ENCODE peak calls at places on chromosomes 1 and 21, in nine cellular contexts. Y is stomach, X is HepG2, V is ovary, J is transverse colon, Q is body of pancreas, N is K562, U is IMR-90, C is A549. T is an unnamed sample.

GRCh38 chr1:228860911-228861829 is 125.9 kb downstream of the RHOU start:
- DNase-seq in U (peak), C (peak), Y (peak), J (peak), X (peak), Q (peak), V (no peak), N (no peak), T (peak)

GRCh38 chr1:48202030-48202752 is 20.3 kb upstream of the SLC5A9 start:
- DNase-seq in U (peak), Q (peak), V (peak), J (peak), Y (peak), C (peak), X (peak), N (peak), T (peak)

GRCh38 chr1:76944942-76945341 is 77.7 kb downstream of the ST6GALNAC5 start:
- DNase-seq in C (no peak), V (no peak), J (no peak), X (no peak), Q (no peak), N (no peak), U (no peak), Y (no peak), T (no peak)

GRCh38 chr1:160522622-160523345 is at the start of gene SLAMF6:
- DNase-seq in V (no peak), U (no peak), C (no peak), N (peak), X (no peak), Q (no peak), Y (no peak), J (peak), T (no peak)

GRCh38 chr1:91505086-91505485 is 4.4 kb downstream of the CDC7 start:
- DNase-seq in J (no peak), Y (no peak), C (no peak), Q (no peak), X (peak), U (no peak), V (no peak), N (no peak), T (no peak)

GRCh38 chr1:167790117-167790516 is 68.3 kb downstream of the MPZL1 start:
- DNase-seq in V (no peak), Q (no peak), J (no peak), X (no peak), U (no peak), Y (no peak), N (no peak), C (no peak), T (no peak)

GRCh38 chr1:2084306-2084705 is 34.1 kb downstream of the PRKCZ start:
- DNase-seq in N (no peak), J (no peak), U (no peak), C (no peak), X (no peak), Y (no peak), V (no peak), Q (no peak), T (no peak)

GRCh38 chr1:232591344-232591743 is 38.6 kb downstream of the SIPA1L2 start:
- DNase-seq in C (no peak), Y (no peak), Q (no peak), N (no peak), V (no peak), X (no peak), J (no peak), U (no peak), T (no peak)

GRCh38 chr1:45854724-45855123 is 51.3 kb downstream of the MAST2 start:
- DNase-seq in Q (no peak), U (no peak), J (no peak), V (no peak), X (peak), Y (no peak), N (no peak), C (no peak), T (no peak)

GRCh38 chr1:53299233-53299632 is 28.6 kb downstream of the LRP8 start:
- DNase-seq in U (no peak), Q (no peak), C (no peak), V (no peak), N (no peak), J (no peak), Y (no peak), X (no peak), T (no peak)

GRCh38 chr1:8077602-8078001 is 51.5 kb upstream of the ERRFI1 start:
- DNase-seq in Y (no peak), J (no peak), V (no peak), X (no peak), U (no peak), C (no peak), N (peak), Q (no peak), T (no peak)

GRCh38 chr1:67889940-67890567 is 56.8 kb upstream of the GNG12 start:
- DNase-seq in Y (no peak), Q (no peak), V (no peak), N (peak), X (no peak), J (no peak), U (peak), C (peak), T (peak)

GRCh38 chr21:17513214-17514123 is 626 bp downstream of the CXADR start:
- DNase-seq in Q (peak), V (peak), Y (peak), C (peak), X (peak), N (peak), J (peak), U (no peak), T (peak)

GRCh38 chr1:244952280-244952933 is 88.1 kb upstream of the HNRNPU start:
- DNase-seq in J (no peak), N (no peak), X (no peak), Q (no peak), C (no peak), V (no peak), U (no peak), Y (no peak), T (no peak)

GRCh38 chr1:79215311-79215710 is 208.8 kb upstream of the ADGRL4 start:
- DNase-seq in U (no peak), N (no peak), Y (no peak), C (no peak), X (no peak), Q (no peak), J (no peak), V (no peak), T (no peak)

GRCh38 chr1:168195199-168196135 is 16.7 kb downstream of the TIPRL start:
- DNase-seq in U (no peak), X (no peak), V (no peak), C (no peak), Q (no peak), N (no peak), J (no peak), Y (no peak), T (no peak)

GRCh38 chr1:1374861-1375662 is at the start of gene AURKAIP1:
- DNase-seq in Y (peak), V (peak), Q (peak), U (peak), J (peak), X (peak), C (peak), N (peak), T (peak)

GRCh38 chr1:98351506-98352038 is 309.9 kb upstream of the SNX7 start:
- DNase-seq in N (no peak), Y (no peak), U (no peak), J (no peak), V (no peak), X (no peak), C (no peak), Q (no peak), T (no peak)

GRCh38 chr1:41333146-41333784 is 28.0 kb upstream of the FOXO6 start:
- DNase-seq in Q (no peak), J (no peak), Y (no peak), X (peak), V (no peak), U (peak), C (peak), N (peak), T (peak)

GRCh38 chr1:156211243-156211642 is 1.6 kb upstream of the PMF1 start:
- DNase-seq in U (no peak), X (no peak), V (no peak), C (no peak), J (no peak), Q (no peak), Y (no peak), N (no peak), T (no peak)

GRCh38 chr1:111735858-111736544 is 3.2 kb downstream of the INKA2 start:
- DNase-seq in X (no peak), C (no peak), N (no peak), Y (no peak), U (peak), J (no peak), V (peak), Q (no peak), T (no peak)

GRCh38 chr1:110018396-110018795 is 16.0 kb upstream of the STRIP1 start:
- DNase-seq in N (no peak), Q (no peak), X (no peak), J (no peak), C (no peak), Y (no peak), V (no peak), U (no peak), T (no peak)

GRCh38 chr1:214403431-214403830 is 122.5 kb downstream of the SMYD2 start:
- DNase-seq in C (no peak), Q (no peak), X (no peak), N (no peak), J (no peak), Y (no peak), U (peak), V (no peak), T (no peak)

GRCh38 chr1:214401666-214402065 is 120.7 kb downstream of the SMYD2 start:
- DNase-seq in V (no peak), N (no peak), Y (no peak), C (no peak), U (no peak), Q (no peak), J (no peak), X (no peak), T (no peak)

GRCh38 chr1:214404571-214405213 is 123.7 kb downstream of the SMYD2 start:
- DNase-seq in V (no peak), U (peak), X (peak), J (no peak), C (no peak), Y (no peak), N (no peak), Q (no peak), T (no peak)

GRCh38 chr1:214402583-214403216 is 121.7 kb downstream of the SMYD2 start:
- DNase-seq in X (no peak), Y (peak), J (no peak), N (no peak), V (no peak), Q (no peak), C (peak), U (peak), T (no peak)

DNA sequence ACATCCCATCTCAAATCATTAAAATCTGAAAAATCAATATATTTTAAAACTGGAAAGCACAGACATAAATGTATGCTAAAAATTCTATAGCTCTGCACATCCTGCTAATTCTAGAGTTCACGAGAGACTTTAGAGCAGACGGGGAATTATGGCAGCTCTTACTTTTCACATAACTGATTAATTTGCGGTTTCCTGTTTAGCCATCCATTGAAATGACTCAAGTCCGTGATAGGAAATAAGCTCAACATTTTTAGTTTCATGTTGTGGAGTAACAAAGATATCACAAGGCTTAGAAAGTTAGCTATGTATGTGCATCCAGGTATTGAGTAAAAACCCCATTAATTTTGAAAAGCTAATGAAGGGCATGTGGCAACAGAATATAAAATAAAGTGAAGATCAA is 123.2 kb downstream of the SMYD2 start:
- DNase-seq in N (no peak), C (no peak), Q (no peak), J (no peak), Y (no peak), V (no peak), X (no peak), U (peak), T (no peak)
- TF ChIP-seq POLR2A in N (no peak), C (no peak), Q (no peak), J (no peak), Y (no peak), V (no peak), X (no peak), U (no peak), T (no peak)

GRCh38 chr1:207797229-207797973 is 45.5 kb downstream of the CD46 start:
- DNase-seq in J (peak), N (peak), C (peak), X (peak), Y (peak), U (peak), Q (peak), V (peak), T (peak)
- TF ChIP-seq POLR2A in J (no peak), N (no peak), C (no peak), X (no peak), Y (no peak), U (no peak), Q (no peak), V (no peak), T (no peak)

GRCh38 chr1:100265931-100266830 is at the start of gene RTCA:
- DNase-seq in X (peak), N (peak), J (peak), U (peak), Y (peak), C (peak), V (peak), Q (peak), T (peak)
- TF ChIP-seq POLR2A in X (peak), N (peak), J (peak), U (no peak), Y (no peak), C (peak), V (peak), Q (peak), T (peak)

GRCh38 chr1:12602633-12603024 is 15.4 kb downstream of the DHRS3 start:
- DNase-seq in Q (no peak), U (no peak), Y (no peak), V (no peak), C (no peak), N (no peak), X (no peak), J (no peak), T (no peak)

GRCh38 chr1:12603224-12603623 is 14.8 kb downstream of the DHRS3 start:
- DNase-seq in V (no peak), Y (no peak), Q (no peak), N (no peak), C (no peak), J (no peak), X (no peak), U (no peak), T (no peak)

GRCh38 chr1:12601690-12602632 is 16.0 kb downstream of the DHRS3 start:
- DNase-seq in X (peak), U (peak), Y (no peak), J (no peak), N (peak), C (peak), Q (no peak), V (no peak), T (peak)

GRCh38 chr1:12604986-12605385 is 13.0 kb downstream of the DHRS3 start:
- DNase-seq in C (no peak), J (no peak), N (no peak), X (no peak), Q (no peak), V (no peak), U (no peak), Y (no peak), T (no peak)

DNA sequence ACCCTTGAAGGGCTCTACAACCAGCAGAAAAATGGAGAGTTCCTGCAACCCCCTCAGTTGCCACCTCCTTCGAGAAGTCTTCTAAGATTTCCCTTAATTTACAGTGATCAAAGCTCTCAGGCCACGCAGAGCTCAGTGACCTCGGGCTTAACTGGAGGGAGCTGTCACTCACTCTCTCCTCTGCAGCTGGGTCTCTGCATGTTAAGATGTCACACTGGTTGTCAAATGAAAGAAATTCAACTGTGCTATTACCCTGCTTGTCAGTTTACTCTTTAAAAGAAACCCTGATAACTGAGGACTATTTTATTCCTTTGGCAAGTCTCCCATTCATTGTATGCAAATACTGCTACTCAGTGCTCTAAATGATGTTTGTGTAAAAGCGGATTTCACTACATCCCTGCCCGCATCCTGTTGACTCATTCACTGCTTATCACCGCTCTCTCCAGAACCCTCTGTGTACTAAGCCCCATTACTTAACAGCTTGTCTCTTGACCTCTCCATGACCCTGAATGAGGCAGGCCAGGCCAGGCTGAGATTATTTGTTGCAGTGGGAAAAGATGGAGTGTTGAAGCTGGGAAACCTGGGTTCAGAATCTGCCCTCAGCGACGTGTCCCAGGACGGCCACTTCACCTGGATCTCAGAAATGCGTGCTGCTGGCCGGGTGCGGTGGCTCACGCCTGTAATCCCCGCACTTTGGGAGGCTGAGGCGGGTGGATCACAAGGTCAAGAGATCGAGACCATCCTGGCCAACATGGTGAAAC is 13.7 kb downstream of the DHRS3 start:
- DNase-seq in Y (peak), U (peak), V (no peak), C (peak), N (peak), Q (no peak), X (peak), J (peak), T (peak)
- TF ChIP-seq POLR2A in Y (no peak), U (no peak), V (no peak), C (no peak), N (no peak), Q (no peak), X (no peak), J (no peak), T (no peak)

DNA sequence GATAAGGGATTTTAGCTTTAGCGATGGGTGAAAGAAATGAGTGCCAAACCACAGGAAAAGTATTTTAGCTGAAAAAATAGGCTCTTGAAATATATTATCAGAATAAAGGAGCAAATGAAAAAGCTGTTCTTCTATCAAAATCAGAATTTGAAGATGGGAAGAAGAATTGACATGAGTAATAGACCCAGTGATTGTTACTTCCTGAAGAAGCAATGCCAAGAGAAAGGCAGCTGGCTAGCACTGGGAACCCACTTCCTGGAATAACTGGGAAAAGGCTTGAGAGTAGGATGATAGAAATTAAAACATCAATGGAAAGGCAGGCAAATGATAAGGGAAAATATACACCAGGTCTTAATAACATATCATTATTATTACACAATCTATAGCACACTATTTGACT is 29.9 kb upstream of the LYPLAL1 start:
- DNase-seq in J (no peak), V (no peak), C (no peak), N (no peak), X (no peak), Y (no peak), U (peak), Q (no peak), T (no peak)
- TF ChIP-seq POLR2A in J (no peak), V (no peak), C (no peak), N (no peak), X (no peak), Y (no peak), U (no peak), Q (no peak), T (no peak)

GRCh38 chr1:171460018-171460585 is 25.2 kb upstream of the PRRC2C start:
- DNase-seq in V (no peak), U (peak), N (no peak), X (no peak), C (no peak), Q (no peak), J (no peak), Y (no peak), T (no peak)

GRCh38 chr1:171455967-171456366 is 29.4 kb upstream of the PRRC2C start:
- DNase-seq in J (no peak), Q (no peak), C (no peak), Y (no peak), U (peak), V (no peak), X (no peak), N (no peak), T (no peak)

GRCh38 chr1:171457412-171457811 is 27.9 kb upstream of the PRRC2C start:
- DNase-seq in J (no peak), N (no peak), C (no peak), V (no peak), X (no peak), Q (no peak), Y (no peak), U (peak), T (no peak)
- TF ChIP-seq POLR2A in J (no peak), N (no peak), C (no peak), V (no peak), X (no peak), Q (no peak), Y (no peak), U (no peak), T (no peak)

DNA sequence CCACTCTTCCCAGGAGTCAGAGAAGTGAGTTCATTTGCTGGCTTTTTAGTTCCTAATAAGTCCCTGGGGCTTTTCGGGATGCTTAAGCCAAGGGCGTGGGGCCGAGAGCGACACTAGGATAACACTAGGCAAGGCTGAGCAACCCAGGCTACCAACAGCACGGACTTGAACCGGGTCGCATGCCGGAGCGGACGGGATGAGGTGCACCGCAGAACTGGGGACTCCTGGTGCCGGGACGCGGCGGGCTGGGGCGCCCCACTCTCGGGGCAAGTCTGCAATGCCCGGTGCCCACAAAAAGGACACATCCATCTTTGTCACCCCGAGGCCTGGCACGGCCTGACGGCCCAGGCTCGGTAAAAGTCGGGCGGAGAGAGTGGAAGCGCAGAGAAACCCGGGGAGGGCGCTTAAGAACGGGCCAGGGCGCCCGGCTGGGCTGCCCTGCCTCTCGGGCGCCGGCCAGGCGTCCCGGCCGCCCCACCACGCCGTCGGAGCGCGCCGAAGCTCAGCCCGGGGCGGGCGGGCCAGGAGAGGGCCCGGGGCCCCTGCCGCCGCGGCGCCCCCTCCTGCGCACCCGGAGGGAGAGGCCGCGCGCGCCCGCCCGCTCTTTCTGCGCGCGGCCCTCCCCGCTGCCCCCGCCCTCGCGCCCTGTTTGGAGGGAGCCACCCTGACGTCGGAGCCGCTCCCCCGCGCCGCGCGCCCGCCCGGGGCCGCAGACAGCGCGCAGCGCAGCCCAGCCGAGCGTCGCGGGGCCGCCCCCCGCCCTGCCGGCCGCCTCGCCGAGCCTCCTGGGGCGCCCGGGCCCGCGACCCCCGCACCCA is at the start of gene NBL1:
- DNase-seq in X (no peak), V (peak), U (peak), C (peak), Y (peak), N (peak), Q (peak), J (peak), T (no peak)
- TF ChIP-seq POLR2A in X (no peak), V (peak), U (no peak), C (no peak), Y (no peak), N (no peak), Q (no peak), J (peak), T (no peak)